ENCODE peak calls at places on chromosomes 1 and 21, in eight cellular contexts. J, D, X, S, I, M, F and V are unnamed samples.

GRCh38 chr1:53074313-53075154 is 12.5 kb downstream of the PODN start:
- DNase-seq in J (no peak), D (no peak), X (no peak), S (no peak), I (no peak), M (no peak), F (no peak), V (no peak)

GRCh38 chr1:204584699-204585372 is 68.6 kb downstream of the MDM4 start:
- DNase-seq in J (no peak), D (no peak), X (no peak), S (no peak), I (no peak), M (no peak), F (no peak), V (no peak)

GRCh38 chr1:228821252-228821651 is 86.0 kb downstream of the RHOU start:
- DNase-seq in J (no peak), D (no peak), X (no peak), S (no peak), I (no peak), M (no peak), F (no peak), V (no peak)

GRCh38 chr1:225881081-225882007 is 836 bp downstream of the TMEM63A start:
- DNase-seq in J (peak), D (no peak), X (peak), S (peak), I (peak), M (peak), F (peak), V (peak)

GRCh38 chr1:205938682-205939081 is 4.6 kb downstream of the SLC26A9 start:
- DNase-seq in J (no peak), D (no peak), X (no peak), S (no peak), I (no peak), M (no peak), F (no peak), V (no peak)

GRCh38 chr1:80534606-80535360 is 1266.0 kb upstream of the ADGRL2 start:
- DNase-seq in J (peak), D (no peak), X (peak), S (no peak), I (no peak), M (no peak), F (no peak), V (peak)

GRCh38 chr1:236102611-236103010 is 37.7 kb upstream of the NID1 start:
- DNase-seq in J (no peak), D (no peak), X (no peak), S (no peak), I (no peak), M (no peak), F (no peak), V (no peak)

GRCh38 chr1:208387908-208388756 is 143.9 kb upstream of the PLXNA2 start:
- DNase-seq in J (no peak), D (no peak), X (no peak), S (no peak), I (no peak), M (no peak), F (no peak), V (no peak)

GRCh38 chr1:198155253-198155652 is 1.5 kb upstream of the NEK7 start:
- DNase-seq in J (peak), D (no peak), X (peak), S (no peak), I (peak), M (peak), F (peak), V (peak)

GRCh38 chr1:2132222-2133038 is 62.1 kb downstream of the FAAP20 start:
- DNase-seq in J (peak), D (no peak), X (peak), S (no peak), I (peak), M (peak), F (peak), V (peak)

GRCh38 chr1:202016022-202016624 is 5.7 kb downstream of the ELF3 start:
- DNase-seq in J (peak), D (no peak), X (peak), S (no peak), I (peak), M (no peak), F (no peak), V (peak)

GRCh38 chr21:45148316-45149000 is 74.1 kb downstream of the ADARB1 start:
- DNase-seq in J (no peak), D (no peak), X (no peak), S (no peak), I (no peak), M (no peak), F (no peak), V (no peak)

GRCh38 chr1:242787968-242788367 is 263.5 kb upstream of the PLD5 start:
- DNase-seq in J (no peak), D (no peak), X (no peak), S (no peak), I (no peak), M (peak), F (no peak), V (no peak)

GRCh38 chr1:110393691-110394564 is 3.1 kb upstream of the SLC16A4 start:
- DNase-seq in J (peak), D (no peak), X (peak), S (no peak), I (peak), M (peak), F (peak), V (peak)

GRCh38 chr1:67566803-67567202 is 118.2 kb upstream of the GADD45A start:
- DNase-seq in J (no peak), D (peak), X (no peak), S (no peak), I (no peak), M (peak), F (peak), V (no peak)

GRCh38 chr21:41482321-41482720 is 25.6 kb downstream of the TMPRSS2 start:
- DNase-seq in J (peak), D (no peak), X (peak), S (no peak), I (no peak), M (peak), F (no peak), V (peak)

GRCh38 chr1:24695202-24695974 is 49.9 kb upstream of the CLIC4 start:
- DNase-seq in J (no peak), D (no peak), X (no peak), S (peak), I (peak), M (no peak), F (no peak), V (no peak)

GRCh38 chr1:156291226-156292061 is 4.0 kb downstream of the GLMP start:
- DNase-seq in J (peak), D (no peak), X (peak), S (peak), I (peak), M (peak), F (no peak), V (peak)

GRCh38 chr1:115717541-115717940 is 51.0 kb downstream of the CASQ2 start:
- DNase-seq in J (peak), D (no peak), X (no peak), S (peak), I (peak), M (peak), F (no peak), V (peak)

GRCh38 chr1:176466514-176466913 is 3.5 kb downstream of the PAPPA2 start:
- DNase-seq in J (no peak), D (no peak), X (no peak), S (no peak), I (peak), M (no peak), F (no peak), V (no peak)

GRCh38 chr1:102838016-102838415 is 270.3 kb downstream of the COL11A1 start:
- DNase-seq in J (no peak), D (no peak), X (no peak), S (no peak), I (peak), M (no peak), F (no peak), V (no peak)